ENCODE peak calls at places on chromosomes 11 and 22, in ten cellular contexts. X is psoas muscle; H is pancreas; E is fibroblast of lung; F is naive thymus-derived CD4-positive, alpha-beta T cell; A is HCT116; K is heart right ventricle; P is cardiac muscle cell; M is endodermal cell; C is lower lobe of right lung. S is an unnamed sample.
A peak's percentile ranks its signal among the peaks of the same experiment; 100 is the strongest.

GRCh38 chr11:96257972-96258951 is 84.7 kb downstream of the MAML2 start:
- DNase-seq in M (no peak), F (no peak), P (peak; percentile 65), C (no peak), X (no peak), E (peak; percentile 58), H (no peak), K (no peak), A (no peak), S (no peak)

GRCh38 chr11:35304393-35304790 is 115.0 kb downstream of the SLC1A2 start:
- DNase-seq in X (no peak), C (no peak), F (no peak), P (peak; percentile 57), M (no peak), E (peak; percentile 72), H (no peak), A (no peak), K (no peak), S (no peak)

GRCh38 chr22:41780714-41781507 is 19.6 kb upstream of the CCDC134 start:
- DNase-seq in C (peak; percentile 83), P (peak; percentile 68), M (peak; percentile 64), A (no peak), E (peak; percentile 33), F (peak; percentile 64), H (no peak), X (peak; percentile 56), K (peak; percentile 61), S (no peak)

GRCh38 chr11:85602551-85603218 is 24.5 kb downstream of the DLG2 start:
- DNase-seq in K (no peak), F (no peak), C (no peak), E (peak; percentile 14), H (no peak), M (no peak), X (no peak), A (no peak), P (peak; percentile 47), S (no peak)

GRCh38 chr11:69636512-69636866 is 4.5 kb upstream of the CCND1 start:
- DNase-seq in X (peak; percentile 75), F (no peak), C (peak; percentile 80), K (peak; percentile 88), M (peak; percentile 93), H (peak; percentile 72), A (peak; percentile 80), E (peak; percentile 90), P (peak; percentile 98), S (peak; percentile 97)

GRCh38 chr11:62548545-62549335 is 2.1 kb upstream of the AHNAK start:
- DNase-seq in K (peak; percentile 71), H (peak; percentile 61), C (no peak), P (peak; percentile 71), M (no peak), F (no peak), X (no peak), E (no peak), A (no peak), S (peak; percentile 68)

GRCh38 chr11:114291381-114291780 is 4.8 kb upstream of the NNMT start:
- DNase-seq in F (no peak), K (no peak), P (peak; percentile 85), M (no peak), A (no peak), C (no peak), H (no peak), E (no peak), X (peak; percentile 48), S (no peak)

GRCh38 chr11:97201743-97202612 is 812.2 kb downstream of the JRKL start:
- DNase-seq in E (no peak), C (no peak), M (no peak), P (no peak), X (no peak), K (no peak), F (no peak), H (no peak), A (no peak), S (no peak)

GRCh38 chr11:91170711-91171110 is 947.9 kb upstream of the CHORDC1 start:
- DNase-seq in F (no peak), A (no peak), C (no peak), P (no peak), H (no peak), E (peak; percentile 64), K (no peak), M (no peak), X (no peak), S (no peak)

GRCh38 chr11:33894402-33894754 is 2.5 kb upstream of the LMO2 start:
- DNase-seq in P (no peak), F (no peak), X (no peak), M (no peak), C (no peak), K (no peak), H (no peak), A (no peak), E (no peak), S (no peak)

GRCh38 chr11:33897761-33898403 is 6.0 kb upstream of the LMO2 start:
- DNase-seq in F (no peak), X (no peak), K (no peak), E (no peak), A (no peak), H (no peak), P (no peak), C (no peak), M (no peak), S (no peak)

GRCh38 chr11:33892906-33893594 is 1.2 kb upstream of the LMO2 start:
- DNase-seq in F (no peak), K (no peak), E (no peak), X (no peak), P (no peak), H (no peak), A (no peak), M (no peak), C (no peak), S (no peak)

GRCh38 chr11:33893711-33894401 is 2.0 kb upstream of the LMO2 start:
- DNase-seq in M (no peak), A (no peak), X (no peak), K (no peak), F (peak; percentile 20), P (peak; percentile 86), H (no peak), C (no peak), E (no peak), S (no peak)

GRCh38 chr11:33895752-33896137 is 3.9 kb upstream of the LMO2 start:
- DNase-seq in K (no peak), A (no peak), H (no peak), P (no peak), C (no peak), E (no peak), M (no peak), F (no peak), X (no peak), S (no peak)
- H3K27me3 ChIP-seq in K (no peaks in the 10 kb centered on the region), A (no peaks in the 10 kb centered on the region), H (no peaks in the 10 kb centered on the region), P (no peaks in the 10 kb centered on the region), C (no peaks in the 10 kb centered on the region), E (peaks cover 6% of the 10 kb centered on the region), M (no peaks in the 10 kb centered on the region), F (no peaks in the 10 kb centered on the region), X (no peaks in the 10 kb centered on the region), S (no peaks in the 10 kb centered on the region)

DNA sequence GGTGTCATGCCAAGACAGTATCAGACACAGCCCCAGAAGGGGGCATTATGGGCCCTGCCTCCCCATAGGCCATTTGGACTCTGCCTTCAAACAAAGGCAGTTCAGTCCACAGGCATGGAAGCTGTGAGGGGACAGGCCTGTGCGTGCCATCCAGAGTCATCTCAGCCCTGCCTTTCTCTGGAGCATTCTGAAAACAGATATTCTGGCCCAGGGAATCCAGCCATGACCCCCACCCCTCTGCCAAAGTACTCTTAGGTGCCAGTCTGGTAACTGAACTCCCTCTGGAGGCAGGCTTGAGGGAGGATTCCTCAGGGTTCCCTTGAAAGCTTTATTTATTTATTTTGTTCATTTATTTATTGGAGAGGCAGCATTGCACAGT is 14.6 kb downstream of the IL10RA start:
- DNase-seq in F (no peak), X (no peak), H (no peak), E (no peak), P (no peak), M (no peak), K (no peak), A (no peak), C (no peak), S (no peak)
- H3K4me1 ChIP-seq in F (peaks cover 47% of the 10 kb centered on the region), X (no peaks in the 10 kb centered on the region), H (no peaks in the 10 kb centered on the region), E (no peaks in the 10 kb centered on the region), P (peaks cover 4% of the 10 kb centered on the region), M (no peaks in the 10 kb centered on the region), K (peaks cover 7% of the 10 kb centered on the region), A (no peaks in the 10 kb centered on the region), C (peaks cover 35% of the 10 kb centered on the region), S (peaks cover 11% of the 10 kb centered on the region)

DNA sequence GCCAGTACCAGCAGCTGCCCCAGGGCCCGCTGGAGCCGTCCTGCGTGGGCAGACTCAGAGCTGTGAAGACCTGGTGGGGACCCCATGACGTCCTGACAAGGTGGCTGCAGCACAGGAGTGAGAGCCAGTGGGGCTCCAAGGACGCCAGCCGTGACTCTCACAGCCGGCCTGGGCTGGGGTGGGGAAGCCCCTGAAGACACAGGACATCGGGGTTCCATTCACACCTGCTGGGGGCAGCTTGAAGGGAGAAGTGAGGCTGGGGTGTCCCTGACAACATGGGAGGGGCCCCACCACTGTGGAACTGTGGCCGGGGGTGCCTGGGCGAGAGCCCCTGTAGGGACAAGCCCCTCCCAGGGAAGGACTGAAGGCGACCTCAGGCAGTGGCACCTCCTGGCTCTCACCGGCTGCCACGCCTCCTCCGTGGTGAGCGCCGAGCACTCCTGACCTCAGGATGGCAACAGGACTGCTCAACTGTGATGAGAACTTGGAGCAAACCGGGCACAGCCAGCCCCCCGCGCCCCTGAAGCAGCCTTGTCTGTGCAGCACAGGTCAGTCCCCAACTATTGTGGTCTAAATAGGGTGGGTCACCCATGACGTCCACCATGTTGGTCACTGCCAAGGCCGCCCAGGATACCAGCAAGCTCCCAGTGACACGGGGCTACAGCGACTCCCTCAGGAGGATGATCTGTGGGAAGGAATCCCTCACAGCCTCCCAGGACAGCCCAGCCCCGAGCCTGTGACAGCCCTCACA is 22.7 kb upstream of the IL17REL start:
- DNase-seq in H (no peak), M (no peak), C (no peak), F (no peak), X (no peak), K (no peak), A (no peak), P (no peak), E (no peak), S (no peak)
- H3K27me3 ChIP-seq in H (no peaks in the 10 kb centered on the region), M (peaks cover 5% of the 10 kb centered on the region), C (peaks cover 22% of the 10 kb centered on the region), F (no peaks in the 10 kb centered on the region), X (peaks cover 48% of the 10 kb centered on the region), K (peaks cover 42% of the 10 kb centered on the region), A (no peaks in the 10 kb centered on the region), P (peaks cover 6% of the 10 kb centered on the region), E (no peaks in the 10 kb centered on the region), S (no peaks in the 10 kb centered on the region)

DNA sequence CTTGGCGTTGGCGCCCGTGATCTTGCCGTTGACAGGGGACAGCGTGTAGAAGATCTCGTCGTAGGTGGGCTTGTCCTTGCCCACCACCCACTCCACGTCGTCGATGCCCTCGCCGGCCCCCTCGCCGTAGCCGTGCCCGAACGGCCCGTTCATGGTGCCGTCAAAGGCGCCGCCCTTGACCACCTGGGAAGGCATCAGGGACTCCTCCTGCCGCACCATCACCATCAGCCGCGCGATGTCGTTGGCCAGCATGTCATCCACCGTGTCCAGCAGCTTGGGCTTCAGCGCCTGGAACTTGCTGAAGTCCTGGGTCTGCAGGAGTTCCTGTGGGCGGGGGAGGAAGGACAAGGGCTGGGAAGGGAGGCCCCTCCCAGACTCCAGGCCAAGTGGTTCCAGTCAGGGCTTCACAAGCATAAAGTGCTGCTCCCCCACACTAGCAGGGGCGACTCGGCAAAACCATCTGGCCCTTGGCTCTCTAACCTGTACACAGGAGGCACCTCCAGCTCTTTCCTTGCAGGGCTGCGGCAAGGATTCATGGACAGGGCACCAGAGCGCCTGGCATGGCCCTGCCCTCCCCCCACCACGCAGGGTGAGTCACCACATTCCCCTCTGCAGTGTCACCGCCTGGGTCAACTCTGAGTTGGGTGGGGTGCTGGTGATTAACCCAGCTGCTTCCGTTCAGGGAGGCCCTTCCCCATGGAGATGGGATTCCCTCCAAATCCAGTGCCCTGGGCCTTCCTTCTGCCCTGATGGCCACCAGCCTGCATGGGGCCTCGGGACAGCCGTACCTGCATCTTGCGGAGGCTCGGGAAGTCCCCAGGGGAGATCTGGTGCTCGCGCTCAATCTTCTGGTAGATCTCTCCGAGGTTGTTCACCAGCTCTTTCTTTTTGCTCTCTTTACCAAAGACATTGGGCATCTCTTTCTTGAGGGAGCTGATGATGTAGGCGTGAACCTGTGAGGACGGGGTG is 10.4 kb upstream of the CDC42BPG start:
- DNase-seq in E (peak; percentile 93), K (peak; percentile 83), C (peak; percentile 86), F (no peak), A (peak; percentile 91), P (peak; percentile 87), H (peak; percentile 63), X (peak; percentile 93), M (peak; percentile 79), S (peak; percentile 79)
- H3K4me1 ChIP-seq in E (peaks cover 50% of the 10 kb centered on the region), K (peaks cover 100% of the 10 kb centered on the region), C (peaks cover 100% of the 10 kb centered on the region), F (peaks cover 93% of the 10 kb centered on the region), A (peaks cover 93% of the 10 kb centered on the region), P (no peaks in the 10 kb centered on the region), H (peaks cover 18% of the 10 kb centered on the region), X (peaks cover 94% of the 10 kb centered on the region), M (no peaks in the 10 kb centered on the region), S (peaks cover 39% of the 10 kb centered on the region)